ENCODE peak calls at places on chromosomes 13 and 19, in eight cellular contexts. A, T, G, V, S, K, F and B are unnamed samples.

GRCh38 chr13:84870190-84870589 is 929.0 kb downstream of the SLITRK6 start:
- DNase-seq in A (no peak), T (no peak), G (no peak), V (no peak), S (no peak), K (peak), F (no peak), B (no peak)

GRCh38 chr13:76737526-76737925 is 148.7 kb downstream of the KCTD12 start:
- DNase-seq in A (no peak), T (no peak), G (no peak), V (no peak), S (no peak), K (no peak), F (no peak), B (no peak)

GRCh38 chr19:46788101-46788967 is at the start of gene SLC1A5:
- DNase-seq in A (peak), T (peak), G (peak), V (peak), S (peak), K (peak), F (peak), B (peak)

GRCh38 chr19:55086730-55087541 is 11.3 kb downstream of the EPS8L1 start:
- DNase-seq in A (peak), T (peak), G (peak), V (peak), S (peak), K (no peak), F (peak), B (peak)

GRCh38 chr19:18496167-18496979 is 25.5 kb downstream of the ELL start:
- DNase-seq in A (peak), T (no peak), G (no peak), V (no peak), S (peak), K (peak), F (no peak), B (no peak)

GRCh38 chr19:14366529-14366928 is 14.7 kb upstream of the ADGRE5 start:
- DNase-seq in A (peak), T (peak), G (peak), V (no peak), S (peak), K (peak), F (peak), B (peak)

GRCh38 chr13:53631511-53631910 is 602.9 kb downstream of the OLFM4 start:
- DNase-seq in A (no peak), T (no peak), G (no peak), V (no peak), S (no peak), K (no peak), F (no peak), B (no peak)

GRCh38 chr19:18460313-18460712 is 22.4 kb upstream of the ISYNA1 start:
- DNase-seq in A (no peak), T (peak), G (peak), V (no peak), S (no peak), K (no peak), F (peak), B (no peak)

GRCh38 chr19:28176193-28176592 is 1036.8 kb downstream of the UQCRFS1 start:
- DNase-seq in A (no peak), T (no peak), G (no peak), V (no peak), S (no peak), K (no peak), F (no peak), B (no peak)

GRCh38 chr13:113785051-113786010 is 26.3 kb downstream of the TMEM255B start:
- DNase-seq in A (no peak), T (no peak), G (no peak), V (no peak), S (no peak), K (peak), F (no peak), B (no peak)

GRCh38 chr13:98083507-98083906 is 59.4 kb upstream of the FARP1 start:
- DNase-seq in A (no peak), T (no peak), G (no peak), V (no peak), S (no peak), K (no peak), F (peak), B (peak)

GRCh38 chr19:4298772-4299550 is 3.2 kb downstream of the TMIGD2 start:
- DNase-seq in A (no peak), T (no peak), G (no peak), V (no peak), S (no peak), K (no peak), F (no peak), B (no peak)

GRCh38 chr19:47369923-47370625 is 21.0 kb downstream of the DHX34 start:
- DNase-seq in A (no peak), T (no peak), G (no peak), V (no peak), S (no peak), K (no peak), F (peak), B (no peak)

GRCh38 chr13:93690139-93690538 is 463.5 kb downstream of the GPC6 start:
- DNase-seq in A (no peak), T (no peak), G (no peak), V (no peak), S (no peak), K (peak), F (peak), B (peak)

GRCh38 chr13:98576215-98576945 is 527 bp downstream of the STK24 start:
- DNase-seq in A (no peak), T (peak), G (peak), V (no peak), S (peak), K (peak), F (peak), B (peak)

GRCh38 chr19:35030257-35031071 is at the start of gene SCN1B:
- DNase-seq in A (peak), T (peak), G (peak), V (no peak), S (peak), K (no peak), F (peak), B (peak)

GRCh38 chr13:99477493-99477892 is 23.8 kb upstream of the TM9SF2 start:
- DNase-seq in A (no peak), T (no peak), G (no peak), V (no peak), S (no peak), K (no peak), F (peak), B (peak)

GRCh38 chr13:71760226-71760591 is 106.8 kb downstream of the DACH1 start:
- DNase-seq in A (no peak), T (no peak), G (no peak), V (no peak), S (no peak), K (no peak), F (no peak), B (no peak)

GRCh38 chr19:38389101-38389925 is 816 bp downstream of the SPRED3 start:
- DNase-seq in A (no peak), T (peak), G (no peak), V (no peak), S (no peak), K (no peak), F (peak), B (peak)

GRCh38 chr19:39692166-39692565 is 12.1 kb upstream of the LGALS14 start:
- DNase-seq in A (no peak), T (no peak), G (no peak), V (no peak), S (no peak), K (no peak), F (no peak), B (no peak)